ENCODE peak calls at places on chromosomes 2 and 18, in four cellular contexts. L is K562, P is HCT116, E is SK-N-SH. M is an unnamed sample. For H3K9me3, the result is how much of the 10 kb centered on the place peaks cover.

GRCh38 chr2:239245872-239246701 is 154.7 kb downstream of the HDAC4 start:
- DNase-seq in L (no peak), P (no peak), E (peak), M (no peak)

GRCh38 chr2:165627463-165627862 is 158.0 kb downstream of the CSRNP3 start:
- DNase-seq in L (no peak), P (no peak), E (no peak), M (no peak)

GRCh38 chr2:158202151-158202778 is 100.6 kb downstream of the UPP2 start:
- DNase-seq in L (no peak), P (no peak), E (peak), M (no peak)

GRCh38 chr18:49041677-49042570 is 91.2 kb upstream of the SMAD7 start:
- DNase-seq in L (no peak), P (peak), E (no peak), M (no peak)

GRCh38 chr2:99670768-99671734 is 181.2 kb upstream of the REV1 start:
- DNase-seq in L (no peak), P (no peak), E (peak), M (no peak)

GRCh38 chr2:120398051-120398960 is 52.4 kb downstream of the INHBB start:
- DNase-seq in L (no peak), P (no peak), E (no peak), M (no peak)

GRCh38 chr2:24363306-24363705 is 3.0 kb upstream of the ITSN2 start:
- DNase-seq in L (no peak), P (no peak), E (no peak), M (no peak)

GRCh38 chr18:55111271-55111670 is 152.0 kb upstream of the CCDC68 start:
- DNase-seq in L (no peak), P (no peak), E (no peak), M (no peak)

GRCh38 chr18:7876354-7876753 is 309.2 kb downstream of the PTPRM start:
- DNase-seq in L (no peak), P (no peak), E (no peak), M (no peak)

GRCh38 chr18:63590368-63590767 is 3.2 kb downstream of the SERPINB13 start:
- DNase-seq in L (no peak), P (no peak), E (no peak), M (no peak)

GRCh38 chr2:239687441-239687840 is 286.6 kb upstream of the HDAC4 start:
- DNase-seq in L (no peak), P (no peak), E (no peak), M (no peak)

GRCh38 chr18:43671431-43671830 is 394.1 kb upstream of the SYT4 start:
- DNase-seq in L (no peak), P (no peak), E (no peak), M (no peak)

GRCh38 chr2:55133467-55134315 is 83.4 kb upstream of the RTN4 start:
- DNase-seq in L (peak), P (no peak), E (no peak), M (peak)
- H3K9ac ChIP-seq in L (peak), P (no peak), E (no peak), M (peak)

DNA sequence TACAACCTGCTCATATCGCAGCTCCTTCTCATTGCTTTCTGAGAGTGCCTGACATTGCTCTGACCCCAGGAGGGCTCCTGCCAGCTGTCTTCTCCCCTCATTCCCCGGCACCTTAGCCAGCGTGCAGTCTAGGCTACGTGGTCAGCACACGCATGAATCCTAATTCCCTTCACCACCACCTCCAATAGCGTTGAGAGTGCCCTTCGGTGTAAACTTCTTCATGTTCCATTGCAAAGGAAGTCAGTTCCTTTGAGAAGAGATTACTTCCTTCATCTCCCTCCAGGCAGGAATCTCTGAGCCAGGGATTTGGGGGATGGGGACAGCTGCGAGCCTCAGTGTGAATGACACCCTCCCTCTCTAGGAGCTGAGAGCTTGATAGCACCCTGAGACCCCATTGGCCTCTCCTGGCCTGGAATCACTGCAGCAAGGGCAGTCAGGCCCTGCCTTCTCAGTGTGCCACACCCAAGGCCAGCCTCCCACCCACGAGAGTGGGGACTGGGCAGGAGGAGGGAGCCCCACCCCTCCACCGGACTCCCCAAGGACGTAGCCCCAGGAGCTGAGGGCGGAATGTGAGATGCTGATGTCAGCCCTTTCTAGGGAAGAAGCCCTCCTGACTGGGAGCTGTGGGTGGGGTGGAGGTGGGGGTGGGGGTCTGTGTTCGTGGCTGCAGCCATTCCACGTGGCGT is 53.4 kb downstream of the SLC66A2 start:
- DNase-seq in L (no peak), P (no peak), E (no peak), M (no peak)
- H3K9me3 ChIP-seq in L (under half), P (under half), E (under half), M (half or more)

GRCh38 chr2:207767461-207768167 is 2.1 kb downstream of the FZD5 start:
- DNase-seq in L (no peak), P (no peak), E (peak), M (no peak)
- TF ChIP-seq YY1 in L (no peak), P (no peak), E (no peak), M (no peak)

DNA sequence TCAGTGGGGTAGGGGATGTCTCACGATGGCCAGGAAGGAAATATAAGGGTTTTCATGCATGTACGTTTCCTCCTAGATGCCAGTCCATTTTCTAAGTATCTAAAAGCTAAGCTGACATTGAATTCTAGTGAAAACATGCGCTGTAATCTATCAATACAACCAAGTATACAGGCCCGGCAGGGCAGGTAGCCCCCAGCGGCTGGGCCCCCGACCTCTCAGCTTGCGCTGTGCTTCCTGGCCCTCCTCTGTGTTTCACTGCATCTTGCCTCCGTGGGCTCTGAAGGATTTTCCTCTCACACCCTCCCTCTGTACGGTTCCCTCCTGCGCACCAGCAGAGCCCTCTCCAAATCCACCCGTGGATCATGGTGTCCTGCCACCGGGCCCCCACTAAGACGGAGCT is 524.8 kb downstream of the ZNF516 start:
- DNase-seq in L (no peak), P (no peak), E (no peak), M (no peak)
- H3K9ac ChIP-seq in L (no peak), P (no peak), E (no peak), M (no peak)

DNA sequence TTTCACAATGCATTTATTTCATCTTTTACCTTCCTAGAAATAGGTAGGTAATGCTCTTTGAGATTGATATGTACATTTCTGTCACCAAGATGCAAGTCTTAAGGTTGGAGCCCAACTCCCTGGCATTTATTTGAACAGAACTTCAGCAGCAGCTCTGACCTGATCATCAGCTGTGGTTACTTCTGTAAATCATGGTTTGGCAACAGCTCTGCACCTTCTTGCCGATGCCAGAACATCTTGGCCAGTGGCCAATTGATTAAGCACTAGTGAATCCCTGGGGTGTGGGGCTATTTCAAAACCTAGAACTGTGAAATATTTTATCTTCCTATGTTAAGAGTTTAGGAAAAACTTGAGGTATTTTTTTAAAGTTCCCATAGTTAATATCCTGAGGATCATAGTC is 124.8 kb upstream of the NYAP2 start:
- DNase-seq in L (no peak), P (no peak), E (peak), M (no peak)
- H3K9me3 ChIP-seq in L (under half), P (under half), E (under half), M (under half)

DNA sequence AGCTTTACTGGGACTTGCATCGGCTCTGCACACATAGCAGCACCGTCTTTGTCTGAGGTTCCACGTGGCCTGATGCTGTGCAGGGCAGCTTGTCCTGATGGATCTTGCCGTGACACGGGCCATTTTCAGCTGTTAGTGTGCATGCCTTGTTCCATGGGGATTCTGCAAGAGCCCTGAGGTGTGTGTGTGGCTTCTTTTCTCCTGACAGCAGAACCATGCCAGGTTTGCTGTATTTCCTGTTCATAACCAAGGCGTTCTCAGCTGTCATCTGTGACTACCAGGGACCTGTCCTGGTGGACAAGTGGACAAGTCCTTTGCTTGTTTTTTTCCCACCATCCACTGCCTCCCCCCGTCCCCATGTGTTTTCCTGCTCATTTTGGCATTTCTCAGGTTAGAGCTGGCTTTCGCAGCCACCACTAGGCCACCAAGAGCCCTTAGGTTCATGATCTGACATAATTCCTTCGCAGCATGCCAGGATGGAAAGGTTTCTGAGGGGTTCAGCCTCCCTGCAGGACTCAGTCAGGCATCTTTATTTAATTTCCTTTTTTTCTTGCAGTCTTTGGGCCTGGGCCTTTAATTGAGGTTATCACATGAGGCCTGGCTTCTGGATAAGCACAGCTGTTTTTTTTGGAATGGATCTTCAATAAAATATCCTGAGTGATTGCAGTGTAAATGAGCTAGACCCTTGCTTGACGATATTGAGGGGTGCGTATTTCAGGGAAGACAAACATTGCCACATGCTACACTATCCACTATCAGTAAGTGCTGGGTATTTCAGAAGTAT is 139.4 kb downstream of the NCK2 start:
- DNase-seq in L (no peak), P (no peak), E (peak), M (no peak)
- TF ChIP-seq YY1 in L (no peak), P (no peak), E (no peak), M (no peak)

DNA sequence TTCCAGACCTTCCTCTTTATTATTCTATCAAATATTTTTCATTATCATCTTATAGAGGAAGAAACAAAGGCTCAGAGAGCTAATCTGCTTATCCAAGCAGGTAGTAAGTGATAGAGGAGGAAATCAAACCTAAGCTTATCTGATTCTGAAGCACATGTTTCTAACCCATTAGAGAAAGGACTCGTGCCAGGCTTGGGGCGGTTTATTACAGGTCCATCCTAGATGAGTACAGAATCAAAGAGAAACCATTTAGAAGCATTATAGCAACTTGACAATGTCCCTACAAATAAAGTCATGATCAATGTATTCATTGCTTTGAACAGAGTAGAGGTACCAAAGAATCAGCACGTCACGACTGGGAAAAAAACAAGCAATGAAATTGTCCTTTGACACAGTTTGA is 303.0 kb downstream of the CYRIA start:
- DNase-seq in L (no peak), P (no peak), E (no peak), M (no peak)
- H3K9ac ChIP-seq in L (no peak), P (no peak), E (no peak), M (no peak)

GRCh38 chr2:2157400-2157799 is 173.7 kb downstream of the MYT1L start:
- DNase-seq in L (no peak), P (no peak), E (no peak), M (no peak)
- H3K9me3 ChIP-seq in L (under half), P (under half), E (under half), M (under half)

M was measured in NT2/D1.